ENCODE peak calls at places on chromosomes 12 and 14, in four cellular contexts. N, Z, A and R are unnamed samples.
A peak's percentile ranks its signal among the peaks of the same experiment; 100 is the strongest.

GRCh38 chr14:64107438-64107837 is 186.7 kb downstream of the ESR2 start:
- DNase-seq in N (no peak), Z (no peak), A (no peak), R (no peak)

GRCh38 chr12:131929530-131930456 is 717 bp downstream of the PUS1 start:
- DNase-seq in N (peak; percentile 40), Z (peak; percentile 19), A (peak; percentile 53), R (peak; percentile 46)

GRCh38 chr12:109358154-109358869 is 10.6 kb downstream of the MYO1H start:
- DNase-seq in N (no peak), Z (peak; percentile 47), A (no peak), R (no peak)

GRCh38 chr12:114846771-114847170 is 162.8 kb upstream of the TBX3 start:
- DNase-seq in N (no peak), Z (no peak), A (no peak), R (no peak)

GRCh38 chr12:117284160-117284559 is 77.3 kb downstream of the NOS1 start:
- DNase-seq in N (no peak), Z (no peak), A (no peak), R (no peak)

GRCh38 chr14:67697006-67697405 is 1.4 kb upstream of the RDH11 start:
- DNase-seq in N (no peak), Z (no peak), A (no peak), R (no peak)

GRCh38 chr12:25025951-25026490 is 77.1 kb upstream of the BCAT1 start:
- DNase-seq in N (no peak), Z (no peak), A (no peak), R (no peak)

GRCh38 chr14:71108398-71109114 is 201.3 kb downstream of the PCNX1 start:
- DNase-seq in N (no peak), Z (no peak), A (no peak), R (no peak)

GRCh38 chr14:91284791-91285548 is 40.5 kb upstream of the GPR68 start:
- DNase-seq in N (peak; percentile 45), Z (no peak), A (no peak), R (peak; percentile 41)

GRCh38 chr12:106645074-106645421 is 62.2 kb downstream of the RFX4 start:
- DNase-seq in N (peak; percentile 86), Z (no peak), A (no peak), R (no peak)

GRCh38 chr12:103969391-103969790 is 3.7 kb downstream of the TDG start:
- DNase-seq in N (peak; percentile 23), Z (no peak), A (no peak), R (peak; percentile 19)

GRCh38 chr12:76220980-76221379 is 127.2 kb downstream of the BBS10 start:
- DNase-seq in N (no peak), Z (no peak), A (no peak), R (no peak)

GRCh38 chr12:62922539-62922938 is 12.4 kb downstream of the PPM1H start:
- DNase-seq in N (peak; percentile 53), Z (no peak), A (no peak), R (no peak)

GRCh38 chr12:46209914-46210834 is 58.7 kb downstream of the SLC38A1 start:
- DNase-seq in N (peak; percentile 96), Z (peak; percentile 85), A (no peak), R (no peak)

GRCh38 chr12:45425426-45425825 is 209.5 kb downstream of the ANO6 start:
- DNase-seq in N (no peak), Z (no peak), A (no peak), R (no peak)

GRCh38 chr14:28813810-28814209 is 47.2 kb downstream of the FOXG1 start:
- DNase-seq in N (peak; percentile 1), Z (no peak), A (no peak), R (no peak)

GRCh38 chr12:53995311-53996187 is 4.4 kb upstream of the HOXC9 start:
- DNase-seq in N (peak; percentile 62), Z (no peak), A (peak; percentile 87), R (peak; percentile 72)

GRCh38 chr12:4530982-4531586 is 7.6 kb upstream of the RAD51AP1 start:
- DNase-seq in N (no peak), Z (no peak), A (no peak), R (no peak)

GRCh38 chr12:111304642-111305071 is 64.2 kb downstream of the PHETA1 start:
- DNase-seq in N (no peak), Z (peak; percentile 10), A (peak; percentile 75), R (no peak)

GRCh38 chr12:120362516-120363273 is 6.3 kb downstream of the MSI1 start:
- DNase-seq in N (no peak), Z (no peak), A (no peak), R (no peak)

DNA sequence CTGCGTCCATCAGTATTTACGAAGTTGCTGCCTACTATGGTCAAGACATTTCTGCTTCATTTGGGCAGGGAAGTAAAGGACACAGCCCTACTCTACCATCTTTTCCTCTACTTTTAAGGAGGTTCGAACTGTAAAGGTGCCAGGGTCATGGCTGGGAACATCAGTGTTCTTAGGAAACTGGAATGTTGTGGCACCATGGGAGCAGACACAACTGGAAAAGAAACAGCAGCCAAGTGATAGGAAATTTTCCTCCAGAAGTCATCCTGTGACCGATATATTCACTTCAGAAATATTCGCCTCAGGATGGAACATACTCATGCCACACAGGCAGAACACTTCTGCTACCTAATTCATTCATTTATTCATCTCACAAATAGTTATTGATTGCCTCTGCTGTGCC is 104.4 kb downstream of the ETV6 start:
- DNase-seq in N (no peak), Z (no peak), A (no peak), R (peak; percentile 38)
- H2AFZ ChIP-seq in N (no peak overlapping the region), Z (no peak overlapping the region), A (no peak overlapping the region), R (no peak overlapping the region)

GRCh38 chr14:62146014-62146413 is 383.8 kb downstream of the SNAPC1 start:
- DNase-seq in N (no peak), Z (no peak), A (no peak), R (no peak)
- H2AFZ ChIP-seq in N (no peak overlapping the region), Z (no peak overlapping the region), A (no peak overlapping the region), R (no peak overlapping the region)

DNA sequence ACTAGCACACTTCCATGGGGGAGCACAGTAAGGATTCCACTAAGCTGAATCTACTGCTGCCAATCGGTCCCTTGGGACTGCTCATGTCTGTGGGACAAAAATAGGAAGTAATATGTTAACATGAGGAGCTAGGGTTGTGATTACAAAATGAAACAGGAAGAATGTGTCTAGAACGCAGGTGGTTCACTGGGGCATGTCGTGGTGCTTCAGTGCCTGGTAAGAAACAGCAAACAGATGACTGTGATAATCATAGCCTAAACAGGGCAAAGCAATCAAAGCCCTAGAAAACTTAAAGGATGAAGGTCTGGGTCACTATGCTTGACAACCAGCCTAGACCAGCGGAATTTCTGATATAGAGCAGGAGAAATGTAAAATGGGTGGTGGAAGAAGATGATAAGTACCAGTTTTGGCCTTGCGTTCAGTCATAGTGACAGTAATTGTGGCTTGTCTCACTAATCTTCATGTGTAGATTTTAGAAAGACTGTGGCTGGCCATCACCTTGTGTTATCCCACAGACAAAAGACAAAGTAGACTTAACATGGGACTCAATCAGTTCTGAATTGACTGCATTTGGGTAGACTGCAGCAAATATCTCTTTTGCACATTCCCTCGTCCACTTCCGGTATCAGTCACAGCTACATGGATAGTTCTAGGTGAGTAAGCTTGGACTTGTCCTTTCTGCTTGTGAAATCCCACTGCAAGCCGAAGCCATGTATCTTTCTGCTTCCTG is 51.4 kb downstream of the WASHC3 start:
- DNase-seq in N (no peak), Z (no peak), A (no peak), R (no peak)
- H2AFZ ChIP-seq in N (no peak overlapping the region), Z (no peak overlapping the region), A (no peak overlapping the region), R (no peak overlapping the region)

DNA sequence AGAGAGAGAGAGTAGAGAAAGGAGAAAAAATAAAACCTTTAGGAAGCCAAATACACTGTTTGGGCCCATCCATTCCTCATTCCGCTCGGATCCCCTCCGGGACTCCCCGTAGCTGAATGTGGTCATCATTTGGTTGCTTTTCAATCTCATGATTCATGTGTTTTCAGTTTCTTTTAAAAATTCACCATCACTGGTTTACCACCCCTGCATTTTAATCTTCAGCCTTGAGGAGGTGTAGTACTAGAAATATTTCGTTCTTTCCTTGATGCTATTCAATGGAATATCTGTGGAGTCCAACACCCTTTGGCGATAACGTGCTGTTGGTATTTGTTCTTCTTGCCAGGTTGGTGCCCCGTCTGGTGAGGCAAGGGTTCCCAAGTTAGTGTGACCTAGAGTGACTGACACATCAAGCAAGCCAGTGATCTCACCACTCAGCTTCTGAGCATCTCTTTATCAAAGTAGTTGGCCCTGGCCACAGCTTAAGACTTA is 60.1 kb downstream of the PLXNC1 start:
- DNase-seq in N (no peak), Z (no peak), A (no peak), R (no peak)
- H2AFZ ChIP-seq in N (no peak overlapping the region), Z (no peak overlapping the region), A (no peak overlapping the region), R (no peak overlapping the region)

GRCh38 chr12:6124411-6125151 is at the start of gene VWF:
- DNase-seq in N (no peak), Z (peak; percentile 90), A (no peak), R (no peak)
- H2AFZ ChIP-seq in N (peak within 1 kb of the TSS; percentile 62), Z (no peak within 1 kb of the TSS), A (no peak within 1 kb of the TSS), R (no peak within 1 kb of the TSS)